ENCODE peak calls at places on chromosome 10, in seven cellular contexts. One of them, this sample, is unnamed.

GRCh38 chr10:16116404-16117304 is 256.3 kb upstream of the MINDY3 start:
- DNase-seq in progenitor cell of endocrine pancreas: no peak
- DNase-seq in hippocampal formation: no peak
- DNase-seq in cardiac fibroblast: peak; percentile 51
- DNase-seq in glomerular endothelial cell: no peak
- DNase-seq in activated CD8-positive, alpha-beta memory T cell treated with anti-CD3 and anti-CD28 coated beads, Interleukin-2, amount 50 U/mL, for 48 hours: no peak
- DNase-seq in CD4-positive, alpha-beta T cell: no peak
- DNase-seq in this sample: no peak

GRCh38 chr10:3935141-3935540 is 150.1 kb upstream of the KLF6 start:
- DNase-seq in cardiac fibroblast: peak; percentile 89
- DNase-seq in progenitor cell of endocrine pancreas: no peak
- DNase-seq in CD4-positive, alpha-beta T cell: peak; percentile 13
- DNase-seq in hippocampal formation: no peak
- DNase-seq in activated CD8-positive, alpha-beta memory T cell treated with anti-CD3 and anti-CD28 coated beads, Interleukin-2, amount 50 U/mL, for 48 hours: peak; percentile 76
- DNase-seq in glomerular endothelial cell: no peak
- DNase-seq in this sample: peak; percentile 8

GRCh38 chr10:50295367-50295766 is 44.1 kb upstream of the ASAH2 start:
- DNase-seq in glomerular endothelial cell: no peak
- DNase-seq in cardiac fibroblast: no peak
- DNase-seq in activated CD8-positive, alpha-beta memory T cell treated with anti-CD3 and anti-CD28 coated beads, Interleukin-2, amount 50 U/mL, for 48 hours: no peak
- DNase-seq in hippocampal formation: no peak
- DNase-seq in progenitor cell of endocrine pancreas: no peak
- DNase-seq in CD4-positive, alpha-beta T cell: no peak
- DNase-seq in this sample: no peak

GRCh38 chr10:72108811-72109618 is 20.7 kb upstream of the SPOCK2 start:
- DNase-seq in cardiac fibroblast: no peak
- DNase-seq in activated CD8-positive, alpha-beta memory T cell treated with anti-CD3 and anti-CD28 coated beads, Interleukin-2, amount 50 U/mL, for 48 hours: no peak
- DNase-seq in hippocampal formation: no peak
- DNase-seq in progenitor cell of endocrine pancreas: no peak
- DNase-seq in glomerular endothelial cell: no peak
- DNase-seq in CD4-positive, alpha-beta T cell: no peak
- DNase-seq in this sample: no peak

GRCh38 chr10:36141786-36142560 is 499.9 kb upstream of the FZD8 start:
- DNase-seq in CD4-positive, alpha-beta T cell: no peak
- DNase-seq in hippocampal formation: no peak
- DNase-seq in activated CD8-positive, alpha-beta memory T cell treated with anti-CD3 and anti-CD28 coated beads, Interleukin-2, amount 50 U/mL, for 48 hours: no peak
- DNase-seq in progenitor cell of endocrine pancreas: no peak
- DNase-seq in glomerular endothelial cell: no peak
- DNase-seq in cardiac fibroblast: peak; percentile 26
- DNase-seq in this sample: no peak

GRCh38 chr10:34356463-34356862 is 458.6 kb downstream of the PARD3 start:
- DNase-seq in cardiac fibroblast: no peak
- DNase-seq in glomerular endothelial cell: no peak
- DNase-seq in hippocampal formation: no peak
- DNase-seq in activated CD8-positive, alpha-beta memory T cell treated with anti-CD3 and anti-CD28 coated beads, Interleukin-2, amount 50 U/mL, for 48 hours: no peak
- DNase-seq in CD4-positive, alpha-beta T cell: no peak
- DNase-seq in progenitor cell of endocrine pancreas: no peak
- DNase-seq in this sample: no peak

GRCh38 chr10:1737222-1738061 is at the start of gene ADARB2:
- DNase-seq in progenitor cell of endocrine pancreas: peak; percentile 53
- DNase-seq in hippocampal formation: peak; percentile 72
- DNase-seq in CD4-positive, alpha-beta T cell: no peak
- DNase-seq in activated CD8-positive, alpha-beta memory T cell treated with anti-CD3 and anti-CD28 coated beads, Interleukin-2, amount 50 U/mL, for 48 hours: peak; percentile 58
- DNase-seq in cardiac fibroblast: no peak
- DNase-seq in glomerular endothelial cell: no peak
- DNase-seq in this sample: no peak

GRCh38 chr10:70887804-70888800 is at the start of gene PCBD1:
- DNase-seq in cardiac fibroblast: peak; percentile 44
- DNase-seq in hippocampal formation: peak; percentile 68
- DNase-seq in CD4-positive, alpha-beta T cell: peak; percentile 54
- DNase-seq in activated CD8-positive, alpha-beta memory T cell treated with anti-CD3 and anti-CD28 coated beads, Interleukin-2, amount 50 U/mL, for 48 hours: peak; percentile 79
- DNase-seq in progenitor cell of endocrine pancreas: peak; percentile 79
- DNase-seq in glomerular endothelial cell: no peak
- DNase-seq in this sample: peak; percentile 63

GRCh38 chr10:6151087-6151977 is 51.4 kb upstream of the PFKFB3 start:
- DNase-seq in activated CD8-positive, alpha-beta memory T cell treated with anti-CD3 and anti-CD28 coated beads, Interleukin-2, amount 50 U/mL, for 48 hours: no peak
- DNase-seq in progenitor cell of endocrine pancreas: peak; percentile 30
- DNase-seq in cardiac fibroblast: peak; percentile 78
- DNase-seq in CD4-positive, alpha-beta T cell: peak; percentile 24
- DNase-seq in glomerular endothelial cell: no peak
- DNase-seq in hippocampal formation: peak; percentile 72
- DNase-seq in this sample: no peak

GRCh38 chr10:485776-486572 is 203.5 kb downstream of the DIP2C start:
- DNase-seq in hippocampal formation: no peak
- DNase-seq in glomerular endothelial cell: no peak
- DNase-seq in activated CD8-positive, alpha-beta memory T cell treated with anti-CD3 and anti-CD28 coated beads, Interleukin-2, amount 50 U/mL, for 48 hours: peak; percentile 7
- DNase-seq in cardiac fibroblast: no peak
- DNase-seq in progenitor cell of endocrine pancreas: no peak
- DNase-seq in CD4-positive, alpha-beta T cell: no peak
- DNase-seq in this sample: no peak

GRCh38 chr10:14592026-14592425 is 182.7 kb downstream of the FAM107B start:
- DNase-seq in glomerular endothelial cell: no peak
- DNase-seq in hippocampal formation: no peak
- DNase-seq in cardiac fibroblast: no peak
- DNase-seq in progenitor cell of endocrine pancreas: no peak
- DNase-seq in CD4-positive, alpha-beta T cell: no peak
- DNase-seq in activated CD8-positive, alpha-beta memory T cell treated with anti-CD3 and anti-CD28 coated beads, Interleukin-2, amount 50 U/mL, for 48 hours: no peak
- DNase-seq in this sample: no peak